ENCODE peak calls at places on chromosomes 7 and 10, in eight cellular contexts. One of them, this sample, is unnamed.

GRCh38 chr10:113326160-113327111 is 226.4 kb upstream of the HABP2 start:
- DNase-seq in T1000: peak; percentile 85
- DNase-seq in stimulated activated CD4-positive, alpha-beta T cell treated with anti-CD3 and anti-CD28 coated beads, Interleukin-12 subunit alpha, Interleukin-12 subunit beta, amount 100 ng/mL, for 48 hours: peak; percentile 18
- DNase-seq in IMR-90: peak; percentile 81
- DNase-seq in cardiac septum: no peak
- DNase-seq in body of pancreas: no peak
- DNase-seq in kidney tubule cell: peak; percentile 92
- DNase-seq in gastrocnemius medialis: peak; percentile 63
- DNase-seq in this sample: peak; percentile 86

GRCh38 chr10:85604136-85604725 is 762.4 kb downstream of the GRID1 start:
- DNase-seq in T1000: no peak
- DNase-seq in stimulated activated CD4-positive, alpha-beta T cell treated with anti-CD3 and anti-CD28 coated beads, Interleukin-12 subunit alpha, Interleukin-12 subunit beta, amount 100 ng/mL, for 48 hours: no peak
- DNase-seq in IMR-90: no peak
- DNase-seq in cardiac septum: peak; percentile 55
- DNase-seq in body of pancreas: no peak
- DNase-seq in kidney tubule cell: no peak
- DNase-seq in gastrocnemius medialis: no peak
- DNase-seq in this sample: no peak

GRCh38 chr7:27842851-27843250 is 102.9 kb downstream of the TAX1BP1 start:
- DNase-seq in T1000: no peak
- DNase-seq in stimulated activated CD4-positive, alpha-beta T cell treated with anti-CD3 and anti-CD28 coated beads, Interleukin-12 subunit alpha, Interleukin-12 subunit beta, amount 100 ng/mL, for 48 hours: no peak
- DNase-seq in IMR-90: no peak
- DNase-seq in cardiac septum: no peak
- DNase-seq in body of pancreas: peak; percentile 56
- DNase-seq in kidney tubule cell: no peak
- DNase-seq in gastrocnemius medialis: no peak
- DNase-seq in this sample: no peak

GRCh38 chr7:123573896-123574467 is 16.4 kb upstream of the NDUFA5 start:
- DNase-seq in T1000: no peak
- DNase-seq in stimulated activated CD4-positive, alpha-beta T cell treated with anti-CD3 and anti-CD28 coated beads, Interleukin-12 subunit alpha, Interleukin-12 subunit beta, amount 100 ng/mL, for 48 hours: no peak
- DNase-seq in IMR-90: no peak
- DNase-seq in cardiac septum: no peak
- DNase-seq in body of pancreas: no peak
- DNase-seq in kidney tubule cell: no peak
- DNase-seq in gastrocnemius medialis: no peak
- DNase-seq in this sample: no peak

GRCh38 chr7:132214452-132214851 is 361.8 kb downstream of the PLXNA4 start:
- DNase-seq in T1000: no peak
- DNase-seq in stimulated activated CD4-positive, alpha-beta T cell treated with anti-CD3 and anti-CD28 coated beads, Interleukin-12 subunit alpha, Interleukin-12 subunit beta, amount 100 ng/mL, for 48 hours: no peak
- DNase-seq in IMR-90: no peak
- DNase-seq in cardiac septum: peak; percentile 54
- DNase-seq in body of pancreas: no peak
- DNase-seq in kidney tubule cell: no peak
- DNase-seq in gastrocnemius medialis: no peak
- DNase-seq in this sample: no peak

GRCh38 chr10:76329891-76330575 is 898.6 kb downstream of the LRMDA start:
- DNase-seq in T1000: no peak
- DNase-seq in stimulated activated CD4-positive, alpha-beta T cell treated with anti-CD3 and anti-CD28 coated beads, Interleukin-12 subunit alpha, Interleukin-12 subunit beta, amount 100 ng/mL, for 48 hours: no peak
- DNase-seq in IMR-90: peak; percentile 62
- DNase-seq in cardiac septum: no peak
- DNase-seq in body of pancreas: no peak
- DNase-seq in kidney tubule cell: peak; percentile 44
- DNase-seq in gastrocnemius medialis: no peak
- DNase-seq in this sample: no peak

GRCh38 chr7:131021902-131022301 is 287.9 kb upstream of the KLF14 start:
- DNase-seq in T1000: no peak
- DNase-seq in stimulated activated CD4-positive, alpha-beta T cell treated with anti-CD3 and anti-CD28 coated beads, Interleukin-12 subunit alpha, Interleukin-12 subunit beta, amount 100 ng/mL, for 48 hours: no peak
- DNase-seq in IMR-90: no peak
- DNase-seq in cardiac septum: no peak
- DNase-seq in body of pancreas: no peak
- DNase-seq in kidney tubule cell: peak; percentile 46
- DNase-seq in gastrocnemius medialis: no peak
- DNase-seq in this sample: no peak

GRCh38 chr10:9230625-9231024 is 1176.1 kb downstream of the GATA3 start:
- DNase-seq in T1000: no peak
- DNase-seq in stimulated activated CD4-positive, alpha-beta T cell treated with anti-CD3 and anti-CD28 coated beads, Interleukin-12 subunit alpha, Interleukin-12 subunit beta, amount 100 ng/mL, for 48 hours: no peak
- DNase-seq in IMR-90: no peak
- DNase-seq in cardiac septum: no peak
- DNase-seq in body of pancreas: no peak
- DNase-seq in kidney tubule cell: no peak
- DNase-seq in gastrocnemius medialis: no peak
- DNase-seq in this sample: peak; percentile 60

GRCh38 chr10:111822661-111823060 is 360.9 kb downstream of the GPAM start:
- DNase-seq in T1000: no peak
- DNase-seq in stimulated activated CD4-positive, alpha-beta T cell treated with anti-CD3 and anti-CD28 coated beads, Interleukin-12 subunit alpha, Interleukin-12 subunit beta, amount 100 ng/mL, for 48 hours: no peak
- DNase-seq in IMR-90: no peak
- DNase-seq in cardiac septum: no peak
- DNase-seq in body of pancreas: no peak
- DNase-seq in kidney tubule cell: no peak
- DNase-seq in gastrocnemius medialis: no peak
- DNase-seq in this sample: no peak

GRCh38 chr7:120805636-120806388 is 52.1 kb downstream of the TSPAN12 start:
- DNase-seq in T1000: no peak
- DNase-seq in stimulated activated CD4-positive, alpha-beta T cell treated with anti-CD3 and anti-CD28 coated beads, Interleukin-12 subunit alpha, Interleukin-12 subunit beta, amount 100 ng/mL, for 48 hours: peak; percentile 50
- DNase-seq in IMR-90: peak; percentile 61
- DNase-seq in cardiac septum: no peak
- DNase-seq in body of pancreas: peak; percentile 67
- DNase-seq in kidney tubule cell: peak; percentile 73
- DNase-seq in gastrocnemius medialis: peak; percentile 14
- DNase-seq in this sample: peak; percentile 56

GRCh38 chr7:116497708-116498107 is 1.8 kb upstream of the CAV2 start:
- DNase-seq in T1000: no peak
- DNase-seq in stimulated activated CD4-positive, alpha-beta T cell treated with anti-CD3 and anti-CD28 coated beads, Interleukin-12 subunit alpha, Interleukin-12 subunit beta, amount 100 ng/mL, for 48 hours: no peak
- DNase-seq in IMR-90: peak; percentile 80
- DNase-seq in cardiac septum: no peak
- DNase-seq in body of pancreas: no peak
- DNase-seq in kidney tubule cell: no peak
- DNase-seq in gastrocnemius medialis: no peak
- DNase-seq in this sample: no peak

This sample was measured in Caki2.